ENCODE peak calls at places on chromosomes 6 and 20, in nine cellular contexts. Y is A673; N is NCI-H1105; L is GM12892; S is NCI-H460; M is memory B cell; T is HTR-8/SVneo; O is psoas muscle; R is activated T-helper 1 cell treated with anti-CD3 and anti-CD28 coated beads, Interleukin-12 subunit alpha, Interleukin-12 subunit beta, Interleukin-2, Interleukin-4 antibody, amounts not matched to agents 30 ng/mL and 10 ng/mL and 1 ng/mL, durations not matched to agents 14 hours and 24 hours and 36 hours. J is an unnamed sample.

GRCh38 chr6:57242505-57242904 is 20.4 kb upstream of the RAB23 start:
- DNase-seq in T (peak; percentile 22), O (no peak), Y (peak; percentile 18), L (no peak), S (no peak), R (no peak), M (no peak), N (no peak), J (no peak)

GRCh38 chr6:25050356-25050755 is 114.6 kb upstream of the RIPOR2 start:
- DNase-seq in M (no peak), Y (peak; percentile 89), R (peak; percentile 32), N (no peak), T (peak; percentile 72), S (no peak), O (no peak), L (no peak), J (no peak)

GRCh38 chr6:151075527-151075926 is 164.2 kb upstream of the AKAP12 start:
- DNase-seq in Y (no peak), T (no peak), O (no peak), M (no peak), N (no peak), S (no peak), L (no peak), R (no peak), J (no peak)

GRCh38 chr6:123803456-123803861 is 206 bp upstream of the NKAIN2 start:
- DNase-seq in T (no peak), S (no peak), N (peak; percentile 51), M (no peak), Y (no peak), R (no peak), O (peak; percentile 42), L (peak; percentile 18), J (peak; percentile 5)

GRCh38 chr20:39645130-39645529 is 683.0 kb downstream of the DHX35 start:
- DNase-seq in L (no peak), M (no peak), T (no peak), N (no peak), Y (no peak), O (no peak), S (no peak), R (no peak), J (no peak)

GRCh38 chr6:154602296-154602695 is 91.8 kb upstream of the CNKSR3 start:
- DNase-seq in L (no peak), Y (no peak), M (no peak), N (no peak), S (no peak), R (no peak), O (no peak), T (peak; percentile 3), J (no peak)

GRCh38 chr20:26207237-26207966 is 510.7 kb upstream of the ZNF337 start:
- DNase-seq in L (no peak), T (no peak), S (no peak), O (no peak), M (no peak), R (no peak), N (no peak), Y (no peak), J (no peak)

GRCh38 chr20:36860811-36861624 is 14.9 kb upstream of the TLDC2 start:
- DNase-seq in L (no peak), S (no peak), O (no peak), R (no peak), N (no peak), T (no peak), M (no peak), Y (no peak), J (no peak)

GRCh38 chr6:119628691-119629621 is 279.4 kb upstream of the MAN1A1 start:
- DNase-seq in N (no peak), Y (no peak), O (no peak), M (no peak), L (no peak), T (no peak), R (no peak), S (no peak), J (no peak)

GRCh38 chr6:11434565-11435326 is 102.8 kb upstream of the TMEM170B start:
- DNase-seq in O (no peak), T (peak; percentile 43), L (no peak), Y (no peak), M (no peak), S (peak; percentile 68), N (no peak), R (no peak), J (no peak)

GRCh38 chr6:142605922-142606321 is 304.1 kb downstream of the ADGRG6 start:
- DNase-seq in O (no peak), R (no peak), M (no peak), S (no peak), Y (no peak), L (no peak), N (no peak), T (peak; percentile 5), J (no peak)

GRCh38 chr6:392441-393390 is 1.2 kb downstream of the IRF4 start:
- DNase-seq in O (peak; percentile 45), S (no peak), L (no peak), Y (no peak), T (no peak), R (peak; percentile 49), M (no peak), N (no peak), J (no peak)

GRCh38 chr6:2725999-2726567 is 24.6 kb downstream of the MYLK4 start:
- DNase-seq in O (no peak), R (no peak), N (no peak), L (peak; percentile 43), T (peak; percentile 61), Y (peak; percentile 37), S (no peak), M (no peak), J (peak; percentile 38)

GRCh38 chr20:25579081-25579770 is 6.1 kb downstream of the NINL start:
- DNase-seq in Y (no peak), L (no peak), N (no peak), M (no peak), S (no peak), T (no peak), O (no peak), R (no peak), J (no peak)

GRCh38 chr20:33667245-33668086 is 723 bp downstream of the ACTL10 start:
- DNase-seq in L (peak; percentile 50), O (peak; percentile 90), S (no peak), Y (peak; percentile 88), M (peak; percentile 79), N (peak; percentile 39), R (peak; percentile 77), T (no peak), J (peak; percentile 83)